ENCODE peak calls at places on chromosomes 11 and 22, in eight cellular contexts. One of them, this sample, is unnamed.
A peak's percentile ranks its signal among the peaks of the same experiment; 100 is the strongest.

GRCh38 chr11:126186708-126187481 is 24.6 kb downstream of the RPUSD4 start:
- ATAC-seq in K562: no peak
- ATAC-seq in A549: peak; percentile 60
- ATAC-seq in GM12878: no peak
- ATAC-seq in upper lobe of left lung: no peak
- ATAC-seq in HepG2: peak; percentile 82
- ATAC-seq in right lobe of liver: no peak
- ATAC-seq in heart left ventricle: peak; percentile 5
- ATAC-seq in this sample: no peak

GRCh38 chr11:57203359-57203758 is 21.6 kb downstream of the LRRC55 start:
- ATAC-seq in K562: no peak
- ATAC-seq in A549: no peak
- ATAC-seq in GM12878: no peak
- ATAC-seq in upper lobe of left lung: peak; percentile 65
- ATAC-seq in HepG2: no peak
- ATAC-seq in right lobe of liver: peak; percentile 72
- ATAC-seq in heart left ventricle: peak; percentile 83
- ATAC-seq in this sample: peak; percentile 70

GRCh38 chr11:33567004-33567403 is 133.6 kb downstream of the C11orf91 start:
- ATAC-seq in K562: no peak
- ATAC-seq in A549: no peak
- ATAC-seq in GM12878: no peak
- ATAC-seq in upper lobe of left lung: no peak
- ATAC-seq in HepG2: no peak
- ATAC-seq in right lobe of liver: no peak
- ATAC-seq in heart left ventricle: no peak
- ATAC-seq in this sample: no peak

GRCh38 chr11:120221115-120221752 is 10.4 kb downstream of the OAF start:
- ATAC-seq in K562: no peak
- ATAC-seq in A549: no peak
- ATAC-seq in GM12878: no peak
- ATAC-seq in upper lobe of left lung: no peak
- ATAC-seq in HepG2: no peak
- ATAC-seq in right lobe of liver: no peak
- ATAC-seq in heart left ventricle: no peak
- ATAC-seq in this sample: no peak

GRCh38 chr11:130786987-130787688 is 129.1 kb downstream of the SNX19 start:
- ATAC-seq in K562: no peak
- ATAC-seq in A549: no peak
- ATAC-seq in GM12878: no peak
- ATAC-seq in upper lobe of left lung: no peak
- ATAC-seq in HepG2: no peak
- ATAC-seq in right lobe of liver: no peak
- ATAC-seq in heart left ventricle: peak; percentile 50
- ATAC-seq in this sample: no peak

GRCh38 chr11:108370315-108370714 is 97.0 kb downstream of the C11orf65 start:
- ATAC-seq in K562: no peak
- ATAC-seq in A549: no peak
- ATAC-seq in GM12878: no peak
- ATAC-seq in upper lobe of left lung: no peak
- ATAC-seq in HepG2: no peak
- ATAC-seq in right lobe of liver: no peak
- ATAC-seq in heart left ventricle: no peak
- ATAC-seq in this sample: no peak

GRCh38 chr11:46351606-46352005 is 4.3 kb downstream of the DGKZ start:
- ATAC-seq in K562: no peak
- ATAC-seq in A549: no peak
- ATAC-seq in GM12878: no peak
- ATAC-seq in upper lobe of left lung: no peak
- ATAC-seq in HepG2: no peak
- ATAC-seq in right lobe of liver: no peak
- ATAC-seq in heart left ventricle: peak; percentile 12
- ATAC-seq in this sample: no peak

GRCh38 chr11:20621679-20622078 is 22.3 kb downstream of the SLC6A5 start:
- ATAC-seq in K562: no peak
- ATAC-seq in A549: no peak
- ATAC-seq in GM12878: no peak
- ATAC-seq in upper lobe of left lung: no peak
- ATAC-seq in HepG2: no peak
- ATAC-seq in right lobe of liver: no peak
- ATAC-seq in heart left ventricle: no peak
- ATAC-seq in this sample: no peak

GRCh38 chr22:33896801-33897620 is 23.3 kb downstream of the LARGE1 start:
- ATAC-seq in K562: no peak
- ATAC-seq in A549: no peak
- ATAC-seq in GM12878: peak; percentile 75
- ATAC-seq in upper lobe of left lung: no peak
- ATAC-seq in HepG2: no peak
- ATAC-seq in right lobe of liver: no peak
- ATAC-seq in heart left ventricle: peak; percentile 77
- ATAC-seq in this sample: no peak

GRCh38 chr22:23122216-23122957 is 19.4 kb downstream of the RSPH14 start:
- ATAC-seq in K562: no peak
- ATAC-seq in A549: no peak
- ATAC-seq in GM12878: no peak
- ATAC-seq in upper lobe of left lung: no peak
- ATAC-seq in HepG2: no peak
- ATAC-seq in right lobe of liver: no peak
- ATAC-seq in heart left ventricle: no peak
- ATAC-seq in this sample: no peak

GRCh38 chr11:57425565-57426438 is 1.1 kb downstream of the SLC43A3 start:
- ATAC-seq in K562: no peak
- ATAC-seq in A549: no peak
- ATAC-seq in GM12878: peak; percentile 3
- ATAC-seq in upper lobe of left lung: peak; percentile 61
- ATAC-seq in HepG2: no peak
- ATAC-seq in right lobe of liver: peak; percentile 3
- ATAC-seq in heart left ventricle: peak; percentile 27
- ATAC-seq in this sample: peak; percentile 77

GRCh38 chr22:48425091-48425506 is 1402.6 kb downstream of the BRD1 start:
- ATAC-seq in K562: no peak
- ATAC-seq in A549: no peak
- ATAC-seq in GM12878: no peak
- ATAC-seq in upper lobe of left lung: no peak
- ATAC-seq in HepG2: no peak
- ATAC-seq in right lobe of liver: no peak
- ATAC-seq in heart left ventricle: no peak
- ATAC-seq in this sample: no peak

GRCh38 chr11:10623797-10624761 is 55.6 kb upstream of the LYVE1 start:
- ATAC-seq in K562: peak; percentile 79
- ATAC-seq in A549: peak; percentile 84
- ATAC-seq in GM12878: peak; percentile 57
- ATAC-seq in upper lobe of left lung: peak; percentile 56
- ATAC-seq in HepG2: peak; percentile 57
- ATAC-seq in right lobe of liver: peak; percentile 49
- ATAC-seq in heart left ventricle: no peak
- ATAC-seq in this sample: peak; percentile 69

GRCh38 chr22:45159652-45160462 is 3.9 kb upstream of the NUP50 start:
- ATAC-seq in K562: no peak
- ATAC-seq in A549: peak; percentile 19
- ATAC-seq in GM12878: no peak
- ATAC-seq in upper lobe of left lung: no peak
- ATAC-seq in HepG2: peak; percentile 68
- ATAC-seq in right lobe of liver: peak; percentile 35
- ATAC-seq in heart left ventricle: no peak
- ATAC-seq in this sample: no peak

GRCh38 chr11:14125529-14125928 is 163.0 kb downstream of the SPON1 start:
- ATAC-seq in K562: no peak
- ATAC-seq in A549: no peak
- ATAC-seq in GM12878: no peak
- ATAC-seq in upper lobe of left lung: no peak
- ATAC-seq in HepG2: no peak
- ATAC-seq in right lobe of liver: no peak
- ATAC-seq in heart left ventricle: no peak
- ATAC-seq in this sample: no peak

GRCh38 chr11:88035271-88035670 is 140.0 kb downstream of the RAB38 start:
- ATAC-seq in K562: no peak
- ATAC-seq in A549: no peak
- ATAC-seq in GM12878: no peak
- ATAC-seq in upper lobe of left lung: no peak
- ATAC-seq in HepG2: no peak
- ATAC-seq in right lobe of liver: no peak
- ATAC-seq in heart left ventricle: no peak
- ATAC-seq in this sample: no peak

GRCh38 chr11:9565822-9566560 is 7.5 kb upstream of the WEE1 start:
- ATAC-seq in K562: peak; percentile 94
- ATAC-seq in A549: peak; percentile 91
- ATAC-seq in GM12878: peak; percentile 93
- ATAC-seq in upper lobe of left lung: peak; percentile 89
- ATAC-seq in HepG2: peak; percentile 75
- ATAC-seq in right lobe of liver: peak; percentile 68
- ATAC-seq in heart left ventricle: peak; percentile 84
- ATAC-seq in this sample: peak; percentile 89

GRCh38 chr11:123196060-123196714 is 1.1 kb upstream of the CLMP start:
- ATAC-seq in K562: no peak
- ATAC-seq in A549: no peak
- ATAC-seq in GM12878: no peak
- ATAC-seq in upper lobe of left lung: no peak
- ATAC-seq in HepG2: peak; percentile 32
- ATAC-seq in right lobe of liver: no peak
- ATAC-seq in heart left ventricle: peak; percentile 15
- ATAC-seq in this sample: no peak

GRCh38 chr11:28860898-28861297 is 752.7 kb downstream of the METTL15 start:
- ATAC-seq in K562: no peak
- ATAC-seq in A549: peak; percentile 75
- ATAC-seq in GM12878: no peak
- ATAC-seq in upper lobe of left lung: no peak
- ATAC-seq in HepG2: no peak
- ATAC-seq in right lobe of liver: no peak
- ATAC-seq in heart left ventricle: no peak
- ATAC-seq in this sample: no peak

GRCh38 chr11:96112192-96113099 is 188.5 kb upstream of the MTMR2 start:
- ATAC-seq in K562: peak; percentile 49
- ATAC-seq in A549: no peak
- ATAC-seq in GM12878: peak; percentile 96
- ATAC-seq in upper lobe of left lung: no peak
- ATAC-seq in HepG2: no peak
- ATAC-seq in right lobe of liver: no peak
- ATAC-seq in heart left ventricle: no peak
- ATAC-seq in this sample: no peak

DNA sequence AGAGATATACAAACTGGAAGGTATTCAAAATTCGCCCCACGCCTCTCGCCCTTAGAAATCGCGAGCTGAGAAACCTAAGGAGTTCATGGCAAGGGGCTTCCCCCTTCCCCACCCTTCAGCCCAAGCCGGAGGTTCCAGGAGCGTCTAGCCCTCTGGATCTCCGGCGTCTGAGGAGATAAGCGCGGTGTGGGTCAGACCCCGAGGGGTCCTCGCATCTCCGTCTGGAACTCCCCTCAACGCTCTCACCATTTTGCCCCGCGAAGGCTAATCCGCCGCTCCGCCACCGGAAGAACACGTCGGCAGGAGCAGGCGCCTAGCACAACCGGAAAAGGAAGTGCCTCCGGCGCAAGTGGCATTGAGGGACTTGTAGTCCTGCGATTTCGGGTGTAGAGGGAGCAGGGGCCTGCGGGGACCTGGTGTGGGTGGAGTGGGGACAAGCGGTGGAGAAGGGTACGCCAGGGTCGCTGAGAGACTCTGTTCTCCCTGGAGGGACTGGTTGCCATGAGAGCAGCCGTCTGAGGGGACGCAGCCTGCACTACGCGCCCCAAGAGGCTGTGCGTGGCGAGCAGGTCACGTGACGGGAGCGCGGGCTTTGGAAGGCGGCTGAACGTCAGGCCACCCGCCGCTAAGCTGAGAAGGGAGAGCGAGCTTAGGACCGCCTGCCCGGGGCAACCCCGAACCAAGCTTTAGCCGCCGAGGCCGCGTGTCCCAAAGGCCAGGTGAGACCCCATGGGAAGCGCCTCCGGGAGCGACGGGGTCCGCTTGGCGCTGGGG is at the start of the genes FEN1 and TMEM258:
- ATAC-seq in K562: peak; percentile 91
- ATAC-seq in A549: peak; percentile 90
- ATAC-seq in GM12878: peak; percentile 92
- ATAC-seq in upper lobe of left lung: peak; percentile 96
- ATAC-seq in HepG2: peak; percentile 86
- ATAC-seq in right lobe of liver: peak; percentile 92
- ATAC-seq in heart left ventricle: peak; percentile 94
- ATAC-seq in this sample: peak; percentile 93
- TF ChIP-seq POLR2A in K562: peak; percentile 94
- TF ChIP-seq POLR2A in A549: peak; percentile 79
- TF ChIP-seq POLR2A in GM12878: peak; percentile 98
- TF ChIP-seq POLR2A in upper lobe of left lung: peak; percentile 38
- TF ChIP-seq POLR2A in HepG2: peak; percentile 89
- TF ChIP-seq POLR2A in right lobe of liver: peak; percentile 64
- TF ChIP-seq POLR2A in heart left ventricle: no peak
- TF ChIP-seq POLR2A in this sample: peak; percentile 24

GRCh38 chr11:104134760-104135159 is 29.2 kb downstream of the PDGFD start:
- ATAC-seq in K562: no peak
- ATAC-seq in A549: peak; percentile 82
- ATAC-seq in GM12878: no peak
- ATAC-seq in upper lobe of left lung: no peak
- ATAC-seq in HepG2: no peak
- ATAC-seq in right lobe of liver: no peak
- ATAC-seq in heart left ventricle: no peak
- ATAC-seq in this sample: no peak
- TF ChIP-seq POLR2A in K562: no peak
- TF ChIP-seq POLR2A in A549: no peak
- TF ChIP-seq POLR2A in GM12878: no peak
- TF ChIP-seq POLR2A in upper lobe of left lung: no peak
- TF ChIP-seq POLR2A in HepG2: no peak
- TF ChIP-seq POLR2A in right lobe of liver: no peak
- TF ChIP-seq POLR2A in heart left ventricle: no peak
- TF ChIP-seq POLR2A in this sample: no peak

DNA sequence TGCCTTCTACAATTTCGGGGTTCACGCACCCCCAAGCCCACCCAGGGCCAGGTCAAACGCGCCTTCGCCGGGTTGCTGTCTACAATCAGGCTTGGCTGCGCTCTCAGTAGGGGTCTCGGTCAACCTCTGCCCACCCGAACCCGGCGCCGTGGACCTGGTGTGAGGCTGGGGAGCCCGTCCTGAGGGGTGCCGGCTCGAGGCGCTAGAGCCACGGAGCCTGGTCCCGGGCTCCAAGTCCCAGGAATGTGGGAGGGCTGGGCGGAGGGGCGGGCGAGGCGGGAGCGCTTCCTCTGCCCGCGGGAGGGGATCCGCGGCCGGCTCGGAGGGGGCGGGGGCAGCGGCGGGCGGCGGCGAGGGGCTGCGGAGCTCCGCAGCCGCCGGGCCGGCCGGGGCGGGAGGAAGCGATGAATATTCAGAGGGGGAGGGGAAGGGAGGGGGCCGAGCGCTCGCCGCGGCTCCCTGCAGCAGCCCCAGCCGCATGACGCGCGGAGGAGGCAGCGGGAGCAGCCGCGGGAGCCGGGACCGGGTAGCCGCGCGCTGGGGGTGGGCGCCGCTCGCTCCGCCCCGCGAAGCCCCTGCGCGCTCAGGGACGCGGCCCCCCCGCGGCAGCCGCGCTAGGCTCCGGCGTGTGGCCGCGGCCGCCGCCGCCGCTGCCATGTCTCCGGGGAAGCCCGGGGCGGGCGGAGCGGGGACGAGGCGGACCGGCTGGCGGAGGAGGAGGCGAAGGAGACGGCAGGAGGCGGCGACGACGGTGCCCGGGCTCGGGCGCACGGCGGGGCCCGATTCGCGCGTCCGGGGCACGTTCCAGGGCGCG is at the start of gene PTPRJ:
- ATAC-seq in K562: peak; percentile 56
- ATAC-seq in A549: peak; percentile 61
- ATAC-seq in GM12878: peak; percentile 7
- ATAC-seq in upper lobe of left lung: peak; percentile 80
- ATAC-seq in HepG2: peak; percentile 54
- ATAC-seq in right lobe of liver: peak; percentile 67
- ATAC-seq in heart left ventricle: peak; percentile 75
- ATAC-seq in this sample: peak; percentile 77
- TF ChIP-seq POLR2A in K562: no peak
- TF ChIP-seq POLR2A in A549: peak; percentile 40
- TF ChIP-seq POLR2A in GM12878: no peak
- TF ChIP-seq POLR2A in upper lobe of left lung: peak; percentile 24
- TF ChIP-seq POLR2A in HepG2: no peak
- TF ChIP-seq POLR2A in right lobe of liver: peak; percentile 71
- TF ChIP-seq POLR2A in heart left ventricle: no peak
- TF ChIP-seq POLR2A in this sample: no peak

GRCh38 chr11:72309074-72309598 is 65.2 kb upstream of the PHOX2A start:
- ATAC-seq in K562: no peak
- ATAC-seq in A549: no peak
- ATAC-seq in GM12878: no peak
- ATAC-seq in upper lobe of left lung: no peak
- ATAC-seq in HepG2: no peak
- ATAC-seq in right lobe of liver: no peak
- ATAC-seq in heart left ventricle: no peak
- ATAC-seq in this sample: no peak
- TF ChIP-seq POLR2A in K562: no peak
- TF ChIP-seq POLR2A in A549: no peak
- TF ChIP-seq POLR2A in GM12878: no peak
- TF ChIP-seq POLR2A in upper lobe of left lung: no peak
- TF ChIP-seq POLR2A in HepG2: no peak
- TF ChIP-seq POLR2A in right lobe of liver: no peak
- TF ChIP-seq POLR2A in heart left ventricle: no peak
- TF ChIP-seq POLR2A in this sample: no peak

This sample was measured in gastroesophageal sphincter.